ENCODE peak calls at places on chromosomes 11 and 22, in nine cellular contexts. E is NCI-H1048, Q is nucleus accumbens, I is HTR-8/SVneo, F is aorta, J is AG08396, M is astrocyte of the spinal cord, G is fibroblast of the aortic adventitia, V is transverse colon. O is an unnamed sample.

GRCh38 chr11:46529086-46529905 is 64.5 kb downstream of the AMBRA1 start:
- DNase-seq in J (peak), I (peak), M (peak), F (peak), V (peak), E (peak), G (peak), Q (peak), O (no peak)

GRCh38 chr11:94751216-94751612 is 16.9 kb upstream of the AMOTL1 start:
- DNase-seq in V (no peak), J (no peak), I (no peak), G (no peak), E (no peak), Q (no peak), M (no peak), F (no peak), O (no peak)

GRCh38 chr11:71204748-71205664 is 47.4 kb downstream of the SHANK2 start:
- DNase-seq in I (no peak), G (no peak), E (no peak), F (peak), V (no peak), J (no peak), M (no peak), Q (no peak), O (no peak)

GRCh38 chr11:61683116-61683515 is 2.9 kb downstream of the DAGLA start:
- DNase-seq in G (no peak), Q (no peak), I (no peak), V (no peak), F (no peak), J (no peak), E (no peak), M (no peak), O (no peak)

GRCh38 chr22:19109198-19110063 is 12.8 kb downstream of the DGCR2 start:
- DNase-seq in J (no peak), G (peak), I (no peak), F (no peak), V (peak), Q (no peak), E (no peak), M (peak), O (no peak)

GRCh38 chr11:122524532-122524882 is 131.0 kb upstream of the UBASH3B start:
- DNase-seq in F (no peak), G (peak), Q (no peak), I (no peak), V (no peak), J (peak), E (no peak), M (peak), O (peak)

GRCh38 chr11:112277937-112278336 is 17.3 kb upstream of the PLET1 start:
- DNase-seq in V (no peak), F (no peak), J (no peak), Q (no peak), M (no peak), E (peak), I (peak), G (peak), O (no peak)

GRCh38 chr11:60970369-60970774 is 1.1 kb upstream of the CD6 start:
- DNase-seq in G (peak), Q (peak), E (no peak), I (no peak), M (peak), V (peak), F (peak), J (peak), O (no peak)

GRCh38 chr11:86510097-86510496 is 135.4 kb downstream of the CCDC81 start:
- DNase-seq in Q (no peak), F (no peak), I (no peak), G (no peak), M (no peak), J (no peak), E (no peak), V (no peak), O (no peak)

GRCh38 chr11:124072147-124072546 is 31.0 kb upstream of the OR10G7 start:
- DNase-seq in F (no peak), G (no peak), I (no peak), J (no peak), Q (no peak), M (no peak), E (no peak), V (no peak), O (no peak)

GRCh38 chr22:19355413-19356157 is 64.1 kb upstream of the CLTCL1 start:
- DNase-seq in E (no peak), F (no peak), J (no peak), G (no peak), M (no peak), I (no peak), V (no peak), Q (no peak), O (no peak)

GRCh38 chr11:4643084-4643483 is 698 bp upstream of the OR51E1 start:
- DNase-seq in G (no peak), Q (no peak), E (no peak), M (no peak), F (no peak), V (no peak), J (no peak), I (no peak), O (no peak)

GRCh38 chr11:73249304-73249703 is 22.8 kb upstream of the P2RY6 start:
- DNase-seq in V (peak), J (no peak), I (no peak), M (peak), F (no peak), Q (no peak), G (peak), E (no peak), O (no peak)

GRCh38 chr11:23406131-23406819 is 546.0 kb upstream of the CCDC179 start:
- DNase-seq in I (no peak), J (no peak), G (no peak), V (no peak), Q (no peak), E (no peak), F (no peak), M (no peak), O (no peak)

GRCh38 chr22:19597399-19597735 is 73.2 kb upstream of the CLDN5 start:
- DNase-seq in E (no peak), G (no peak), V (no peak), F (no peak), I (no peak), J (no peak), Q (no peak), M (no peak), O (no peak)

GRCh38 chr11:61384271-61385242 is 7.8 kb upstream of the TMEM216 start:
- DNase-seq in J (no peak), F (no peak), G (peak), Q (no peak), M (no peak), I (no peak), V (no peak), E (no peak), O (no peak)

GRCh38 chr11:32331792-32332191 is 103.5 kb downstream of the WT1 start:
- DNase-seq in J (no peak), Q (no peak), F (no peak), M (no peak), V (no peak), E (no peak), I (no peak), G (no peak), O (no peak)

GRCh38 chr11:78138694-78139421 is 568 bp downstream of the ALG8 start:
- DNase-seq in M (peak), J (peak), G (no peak), I (peak), V (peak), Q (no peak), E (no peak), F (no peak), O (no peak)

GRCh38 chr11:66674964-66675602 is 2.6 kb downstream of the RBM4B start:
- DNase-seq in V (no peak), I (no peak), M (no peak), J (no peak), E (no peak), G (no peak), F (no peak), Q (no peak), O (no peak)

GRCh38 chr22:46456818-46457163 is 80.6 kb downstream of the CELSR1 start:
- DNase-seq in V (no peak), F (no peak), Q (no peak), I (no peak), G (no peak), M (no peak), E (no peak), J (no peak), O (no peak)

GRCh38 chr11:112042161-112042960 is 17.2 kb downstream of the DLAT start:
- DNase-seq in F (no peak), E (no peak), I (peak), J (no peak), G (peak), V (no peak), M (peak), Q (no peak), O (no peak)

GRCh38 chr11:1701041-1701807 is 4.2 kb downstream of the KRTAP5-6 start:
- DNase-seq in F (no peak), E (no peak), V (no peak), Q (no peak), J (no peak), G (no peak), M (peak), I (no peak), O (no peak)

GRCh38 chr11:20337526-20338154 is 25.9 kb upstream of the HTATIP2 start:
- DNase-seq in F (no peak), V (peak), E (no peak), J (no peak), G (peak), I (peak), M (peak), Q (no peak), O (no peak)

GRCh38 chr11:57403176-57404147 is 13.0 kb upstream of the PRG2 start:
- DNase-seq in V (no peak), F (no peak), J (no peak), Q (no peak), M (no peak), I (no peak), G (no peak), E (no peak), O (no peak)

GRCh38 chr11:76233936-76234703 is 27.8 kb upstream of the WNT11 start:
- DNase-seq in F (peak), V (peak), J (peak), G (peak), I (no peak), M (peak), Q (peak), E (no peak), O (no peak)

GRCh38 chr11:95091663-95092062 is 2.0 kb downstream of the ENDOD1 start:
- DNase-seq in G (no peak), F (no peak), V (no peak), Q (no peak), I (no peak), M (no peak), J (no peak), E (no peak), O (no peak)

GRCh38 chr11:115267228-115267627 is 237.0 kb downstream of the CADM1 start:
- DNase-seq in M (no peak), I (no peak), F (no peak), V (no peak), Q (no peak), J (no peak), E (no peak), G (no peak), O (no peak)

GRCh38 chr11:132531921-132532320 is 1000.4 kb downstream of the OPCML start:
- DNase-seq in I (no peak), J (no peak), G (no peak), M (no peak), F (no peak), Q (no peak), V (no peak), E (no peak), O (no peak)

GRCh38 chr22:23381661-23382427 is 198.2 kb downstream of the IGLL1 start:
- DNase-seq in G (no peak), M (no peak), I (no peak), V (no peak), J (no peak), Q (no peak), F (no peak), E (no peak), O (no peak)

GRCh38 chr11:16862733-16863132 is 124.3 kb downstream of the C11orf58 start:
- DNase-seq in J (no peak), E (no peak), Q (no peak), M (no peak), I (no peak), V (no peak), F (no peak), G (no peak), O (peak)

GRCh38 chr11:19929655-19930054 is 217.0 kb downstream of the NAV2 start:
- DNase-seq in Q (no peak), I (no peak), M (peak), E (no peak), J (no peak), G (no peak), F (no peak), V (no peak), O (no peak)

GRCh38 chr11:11856638-11857037 is 14.9 kb downstream of the USP47 start:
- DNase-seq in M (peak), E (no peak), I (no peak), V (no peak), J (no peak), G (no peak), F (no peak), Q (no peak), O (no peak)

GRCh38 chr11:95512177-95512576 is 277.4 kb downstream of the FAM76B start:
- DNase-seq in Q (no peak), V (peak), G (peak), J (peak), E (no peak), M (peak), F (peak), I (no peak), O (no peak)

GRCh38 chr11:69486773-69487266 is 5.4 kb downstream of the LINC01488 start:
- DNase-seq in I (no peak), M (no peak), G (no peak), F (peak), V (no peak), Q (no peak), E (no peak), J (no peak), O (no peak)